ENCODE peak calls at places on chromosome 19, in five cellular contexts. M is lung; U is SK-N-SH; G is CD4-positive, CD25-positive, alpha-beta regulatory T cell; J is esophagus squamous epithelium. N is an unnamed sample. For H3K4me1, the result is how much of the 10 kb centered on the place peaks cover.

GRCh38 chr19:42079276-42079669 is 3.3 kb downstream of the ZNF574 start:
- DNase-seq in G (no peak), J (no peak), U (no peak), M (no peak), N (no peak)

GRCh38 chr19:7852851-7853759 is 21.1 kb downstream of the PRR36 start:
- DNase-seq in J (no peak), U (peak), G (peak), M (peak), N (no peak)

GRCh38 chr19:10587022-10587838 is at the start of gene AP1M2:
- DNase-seq in J (no peak), U (no peak), M (no peak), G (no peak), N (no peak)

GRCh38 chr19:18135712-18136584 is 17.0 kb upstream of the PIK3R2 start:
- DNase-seq in M (no peak), U (no peak), J (no peak), G (no peak), N (no peak)

GRCh38 chr19:5147971-5148793 is 179.3 kb downstream of the KDM4B start:
- DNase-seq in M (no peak), G (no peak), U (no peak), J (no peak), N (no peak)

GRCh38 chr19:49997709-49998108 is 27.5 kb downstream of the VRK3 start:
- DNase-seq in M (no peak), G (peak), U (peak), J (no peak), N (no peak)

GRCh38 chr19:30596813-30597399 is 224.7 kb downstream of the ZNF536 start:
- DNase-seq in U (no peak), M (no peak), G (no peak), J (no peak), N (peak)

GRCh38 chr19:15629003-15629880 is 11.5 kb upstream of the CYP4F3 start:
- DNase-seq in G (peak), J (peak), M (peak), U (peak), N (peak)

GRCh38 chr19:46256855-46257254 is 27.3 kb downstream of the IGFL1 start:
- DNase-seq in G (no peak), M (no peak), J (no peak), U (no peak), N (no peak)

GRCh38 chr19:28934626-28935025 is 278.3 kb downstream of the UQCRFS1 start:
- DNase-seq in U (no peak), J (no peak), G (no peak), M (no peak), N (no peak)

GRCh38 chr19:55777528-55777927 is 8.6 kb downstream of the RFPL4AL1 start:
- DNase-seq in U (peak), M (no peak), G (no peak), J (no peak), N (no peak)

GRCh38 chr19:51002542-51003311 is 1.3 kb upstream of the KLK8 start:
- DNase-seq in U (peak), G (no peak), J (no peak), M (no peak), N (no peak)

GRCh38 chr19:28387507-28387906 is 825.4 kb downstream of the UQCRFS1 start:
- DNase-seq in G (no peak), M (no peak), J (no peak), U (no peak), N (no peak)

GRCh38 chr19:55437410-55437809 is 5.7 kb downstream of the SHISA7 start:
- DNase-seq in J (no peak), G (no peak), M (peak), U (no peak), N (no peak)

GRCh38 chr19:16266586-16266942 is 58.1 kb upstream of the KLF2 start:
- DNase-seq in M (no peak), U (no peak), G (peak), J (no peak), N (no peak)

GRCh38 chr19:29544656-29545360 is 19.0 kb downstream of the VSTM2B start:
- DNase-seq in U (no peak), G (no peak), J (no peak), M (no peak), N (no peak)

GRCh38 chr19:6271721-6272410 is 7.9 kb downstream of the MLLT1 start:
- DNase-seq in M (peak), J (no peak), U (peak), G (no peak), N (no peak)

GRCh38 chr19:3810708-3811355 is 24.7 kb upstream of the MATK start:
- DNase-seq in M (no peak), J (no peak), U (no peak), G (no peak), N (no peak)

DNA sequence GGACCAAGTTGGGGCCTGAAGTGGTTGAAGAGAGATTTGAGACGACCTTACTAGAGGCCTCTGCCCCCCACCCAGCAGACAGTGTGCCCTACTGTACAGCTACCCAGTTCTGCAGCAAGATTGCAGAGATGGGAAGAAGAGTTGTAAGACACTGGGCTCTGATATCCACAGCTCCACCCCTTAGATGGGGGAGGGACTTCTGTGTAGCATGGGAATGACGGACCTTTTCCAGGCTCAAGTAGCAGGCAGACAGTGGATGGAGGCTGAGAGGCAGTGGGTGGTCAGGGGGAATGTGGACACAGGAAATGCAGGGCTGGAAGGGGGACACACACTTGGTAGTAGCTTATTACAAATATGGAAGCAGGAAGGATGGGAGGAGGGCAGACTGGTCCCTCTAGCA is 13.0 kb downstream of the LRFN3 start:
- DNase-seq in M (no peak), J (no peak), G (no peak), U (no peak), N (no peak)
- H3K4me3 ChIP-seq in M (no peak), J (no peak), G (no peak), U (no peak), N (no peak)

DNA sequence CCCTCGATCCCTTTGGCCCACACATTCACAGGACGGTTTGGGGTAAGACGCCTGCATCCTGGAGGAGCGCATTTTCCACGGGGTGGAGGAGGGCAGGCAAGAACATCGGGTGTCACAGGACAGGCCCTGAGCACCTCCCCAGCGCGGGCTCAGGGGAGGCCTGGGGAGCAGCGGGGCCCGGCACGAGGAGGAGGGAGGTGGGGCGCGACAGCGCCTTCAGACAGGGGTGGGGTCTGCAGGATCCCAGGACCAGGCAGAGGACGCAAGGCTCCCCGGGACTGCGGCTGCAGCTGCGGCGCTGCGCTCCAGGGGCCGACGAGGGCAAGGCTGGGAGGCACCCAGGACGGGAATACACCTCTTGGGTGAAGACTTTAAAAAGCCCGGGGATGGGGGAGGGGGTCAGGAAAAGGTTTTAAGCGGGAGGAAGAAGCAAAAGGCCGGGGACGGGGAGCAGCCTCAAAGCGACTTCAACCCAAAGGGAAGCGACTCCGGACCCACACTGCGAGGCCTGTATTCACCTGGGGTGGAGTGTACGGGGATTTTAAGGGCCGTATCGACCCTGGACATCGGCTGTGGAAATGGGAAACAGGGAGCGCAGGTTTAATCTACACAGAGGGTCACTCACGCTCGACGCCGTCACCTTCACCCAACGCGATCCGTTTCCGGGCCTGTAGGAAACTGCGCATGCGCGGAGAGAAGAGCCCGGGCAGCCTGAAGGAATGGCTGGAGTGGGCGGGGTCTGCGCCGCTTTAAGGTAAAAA is at the start of gene ZNF415:
- DNase-seq in U (peak), M (peak), J (no peak), G (peak), N (peak)
- H3K27ac ChIP-seq in U (no peak), M (peak), J (peak), G (no peak), N (no peak)

DNA sequence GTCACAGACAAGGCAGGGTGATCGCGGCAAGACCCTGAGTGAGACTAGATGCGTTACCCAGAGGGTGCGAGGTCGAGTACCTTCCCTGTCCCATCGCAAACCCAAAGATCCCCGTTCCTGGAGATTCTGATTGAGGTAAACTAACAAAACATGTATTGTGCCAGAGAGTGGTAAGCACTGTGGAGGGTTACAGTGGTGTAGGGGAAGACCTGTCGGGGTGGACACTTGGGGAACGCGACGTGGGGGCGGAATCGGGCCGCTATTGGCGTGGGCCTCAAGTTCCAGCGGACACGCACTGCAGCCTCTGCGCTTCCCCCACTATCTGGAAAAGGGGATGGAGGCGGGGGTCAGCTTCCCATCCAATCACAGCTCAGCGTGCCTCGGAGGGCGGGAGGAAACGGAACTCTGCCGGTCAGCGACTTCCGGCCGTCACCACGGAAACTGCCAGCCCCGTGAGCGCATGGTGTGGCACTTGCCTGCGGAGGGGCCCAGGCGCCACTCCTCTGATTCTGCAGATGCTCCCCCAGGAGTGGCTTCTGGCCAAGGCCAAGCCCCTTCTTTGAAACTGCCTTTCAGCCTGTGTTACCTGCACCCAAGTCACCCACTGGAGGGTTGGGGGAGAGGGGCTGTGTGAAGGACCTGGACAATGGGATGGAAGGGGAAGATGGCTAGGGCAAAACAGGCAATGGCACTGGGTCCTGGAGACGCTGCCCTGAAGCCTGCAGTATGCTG is 1.0 kb upstream of the UBE2M start:
- DNase-seq in M (peak), U (peak), G (no peak), J (no peak), N (peak)
- H3K4me1 ChIP-seq in M (under half), U (half or more), G (half or more), J (under half), N (under half)

GRCh38 chr19:19321143-19321577 is 531 bp downstream of the MAU2 start:
- DNase-seq in G (no peak), J (no peak), M (no peak), U (peak), N (no peak)

GRCh38 chr19:19316082-19316481 is 4.2 kb downstream of the SUGP1 start:
- DNase-seq in M (no peak), G (no peak), U (no peak), J (no peak), N (no peak)

GRCh38 chr19:19320362-19321142 is at the start of the genes MAU2 and SUGP1:
- DNase-seq in J (peak), M (peak), U (peak), G (peak), N (peak)

GRCh38 chr19:19319725-19320361 is 466 bp downstream of the SUGP1 start:
- DNase-seq in M (no peak), G (no peak), U (peak), J (no peak), N (no peak)

GRCh38 chr19:19315444-19315843 is 4.9 kb downstream of the SUGP1 start:
- DNase-seq in G (no peak), U (no peak), M (no peak), J (no peak), N (no peak)
- H3K4me3 ChIP-seq in G (no peak), U (no peak), M (no peak), J (no peak), N (no peak)

DNA sequence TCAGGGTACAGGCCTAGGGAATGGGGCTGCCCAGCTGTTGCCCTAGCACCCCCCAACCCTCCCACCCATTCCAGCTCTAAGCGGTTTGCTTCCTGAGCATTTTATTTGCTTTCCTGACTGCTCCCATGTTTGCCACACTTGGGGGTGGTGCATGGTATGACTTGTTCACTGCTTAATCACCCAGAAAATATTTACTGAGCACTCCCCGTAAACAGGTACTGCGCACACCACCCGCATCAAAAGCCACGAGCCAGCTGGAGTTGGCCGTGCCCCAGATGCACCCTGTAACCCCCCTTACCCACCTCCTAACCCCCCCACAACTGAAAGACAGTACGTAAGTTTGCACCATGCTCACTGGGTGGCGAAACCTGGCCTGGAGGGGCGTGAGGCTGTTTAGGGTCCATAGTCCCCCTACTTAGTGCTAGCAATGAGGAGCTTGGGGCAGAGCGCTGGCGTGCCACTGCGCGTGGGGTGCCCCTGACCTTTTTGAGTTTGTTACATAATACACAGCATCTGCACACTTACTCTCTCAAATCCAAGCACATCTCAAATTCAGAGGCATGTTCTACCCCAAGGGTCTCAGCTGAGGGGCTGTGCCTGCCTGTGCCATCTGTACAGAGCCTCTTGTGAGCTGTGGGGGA is 29.8 kb downstream of the DPF1 start:
- DNase-seq in G (no peak), J (no peak), M (no peak), U (no peak), N (no peak)
- H3K27ac ChIP-seq in G (no peak), J (no peak), M (no peak), U (no peak), N (no peak)

DNA sequence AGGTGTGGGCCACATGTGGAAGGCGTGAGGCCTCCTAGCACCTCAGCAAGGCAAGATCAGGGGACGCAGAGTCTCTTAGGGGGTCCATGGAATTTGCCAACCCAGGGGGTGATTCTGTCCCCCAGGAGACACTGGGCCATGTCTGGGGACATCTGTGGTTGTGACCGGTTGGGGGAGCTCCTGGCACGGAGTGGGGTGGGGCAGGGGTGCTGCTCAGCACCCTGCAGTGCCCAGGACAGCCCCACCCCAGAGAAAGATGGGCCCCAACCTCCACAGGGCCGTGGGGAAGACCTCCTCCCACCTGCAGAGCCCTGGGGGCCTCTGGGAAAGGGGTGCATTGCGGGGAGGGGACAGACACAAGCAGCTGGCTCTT is 4.0 kb downstream of the MKNK2 start:
- DNase-seq in M (no peak), J (no peak), U (no peak), G (no peak), N (no peak)
- H3K4me1 ChIP-seq in M (under half), J (half or more), U (half or more), G (half or more), N (under half)